ENCODE peak calls at places on chromosomes 13 and 19, in nine cellular contexts. F, X, C, O, I, T, Q, Y and P are unnamed samples.

GRCh38 chr19:52189745-52190678 is at the start of gene PPP2R1A:
- DNase-seq in F (peak), X (peak), C (peak), O (peak), I (peak), T (peak), Q (peak), Y (peak), P (peak)

GRCh38 chr13:27915301-27916207 is 4.2 kb upstream of the PDX1 start:
- DNase-seq in F (no peak), X (peak), C (no peak), O (no peak), I (no peak), T (peak), Q (no peak), Y (no peak), P (no peak)

GRCh38 chr13:60018536-60018935 is 145.2 kb downstream of the DIAPH3 start:
- DNase-seq in F (no peak), X (no peak), C (no peak), O (no peak), I (no peak), T (no peak), Q (no peak), Y (no peak), P (no peak)

GRCh38 chr13:53405616-53406015 is 377.0 kb downstream of the OLFM4 start:
- DNase-seq in F (no peak), X (no peak), C (no peak), O (no peak), I (no peak), T (peak), Q (no peak), Y (peak), P (no peak)

GRCh38 chr13:37752156-37752555 is 117.4 kb downstream of the TRPC4 start:
- DNase-seq in F (no peak), X (no peak), C (no peak), O (no peak), I (no peak), T (no peak), Q (no peak), Y (no peak), P (no peak)

GRCh38 chr19:703651-704446 is 4.9 kb upstream of the PALM start:
- DNase-seq in F (peak), X (peak), C (peak), O (no peak), I (peak), T (peak), Q (peak), Y (peak), P (no peak)

GRCh38 chr19:535017-535835 is 3.7 kb downstream of the CDC34 start:
- DNase-seq in F (no peak), X (peak), C (no peak), O (no peak), I (no peak), T (no peak), Q (no peak), Y (no peak), P (no peak)

GRCh38 chr13:45297456-45298205 is 43.4 kb downstream of the TPT1 start:
- DNase-seq in F (no peak), X (no peak), C (no peak), O (peak), I (no peak), T (no peak), Q (no peak), Y (no peak), P (no peak)

GRCh38 chr13:105116966-105117365 is 1418.5 kb downstream of the EFNB2 start:
- DNase-seq in F (no peak), X (no peak), C (no peak), O (no peak), I (no peak), T (no peak), Q (no peak), Y (no peak), P (no peak)

GRCh38 chr13:51707468-51707867 is 96.5 kb downstream of the DHRS12 start:
- DNase-seq in F (no peak), X (no peak), C (no peak), O (no peak), I (no peak), T (no peak), Q (no peak), Y (no peak), P (no peak)

GRCh38 chr13:79541426-79542049 is 60.6 kb downstream of the NDFIP2 start:
- DNase-seq in F (peak), X (peak), C (peak), O (no peak), I (peak), T (no peak), Q (no peak), Y (peak), P (peak)

GRCh38 chr19:6740589-6741348 is 1.3 kb downstream of the TRIP10 start:
- DNase-seq in F (peak), X (peak), C (peak), O (no peak), I (no peak), T (no peak), Q (peak), Y (peak), P (no peak)

DNA sequence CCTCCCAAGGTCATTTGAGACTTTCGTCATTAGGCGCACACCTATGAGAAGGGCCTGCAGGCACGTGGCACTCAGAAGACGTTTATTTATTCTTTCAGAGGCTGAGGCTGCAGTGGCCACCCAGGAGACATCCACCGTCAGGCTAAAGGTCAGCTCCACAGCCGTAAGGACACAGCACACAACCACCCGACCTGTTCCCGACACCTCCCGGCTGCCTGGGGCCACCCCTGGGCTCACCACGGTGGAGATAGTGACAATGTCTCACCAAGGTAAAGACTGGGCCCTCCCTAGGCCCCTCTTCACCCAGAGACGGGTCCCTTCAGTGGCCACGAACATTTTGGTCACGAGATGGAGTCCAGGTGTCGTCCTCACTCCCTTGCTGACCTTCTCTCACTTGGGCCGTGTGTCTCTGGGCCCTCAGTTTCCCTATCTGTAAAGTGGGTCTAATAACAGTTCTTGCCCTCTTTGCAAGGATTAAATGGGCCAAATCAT is 32.5 kb downstream of the SPC24 start:
- DNase-seq in F (no peak), X (no peak), C (no peak), O (no peak), I (no peak), T (no peak), Q (no peak), Y (no peak), P (no peak)
- H3K4me3 ChIP-seq in F (no peak), X (no peak), C (no peak), O (no peak), I (no peak), T (no peak), Q (no peak), Y (no peak), P (no peak)

GRCh38 chr19:3669134-3669436 is 31.2 kb downstream of the PIP5K1C start:
- DNase-seq in F (no peak), X (no peak), C (no peak), O (no peak), I (no peak), T (no peak), Q (no peak), Y (no peak), P (no peak)
- H3K4me3 ChIP-seq in F (no peak), X (no peak), C (no peak), O (no peak), I (no peak), T (no peak), Q (no peak), Y (no peak), P (no peak)

DNA sequence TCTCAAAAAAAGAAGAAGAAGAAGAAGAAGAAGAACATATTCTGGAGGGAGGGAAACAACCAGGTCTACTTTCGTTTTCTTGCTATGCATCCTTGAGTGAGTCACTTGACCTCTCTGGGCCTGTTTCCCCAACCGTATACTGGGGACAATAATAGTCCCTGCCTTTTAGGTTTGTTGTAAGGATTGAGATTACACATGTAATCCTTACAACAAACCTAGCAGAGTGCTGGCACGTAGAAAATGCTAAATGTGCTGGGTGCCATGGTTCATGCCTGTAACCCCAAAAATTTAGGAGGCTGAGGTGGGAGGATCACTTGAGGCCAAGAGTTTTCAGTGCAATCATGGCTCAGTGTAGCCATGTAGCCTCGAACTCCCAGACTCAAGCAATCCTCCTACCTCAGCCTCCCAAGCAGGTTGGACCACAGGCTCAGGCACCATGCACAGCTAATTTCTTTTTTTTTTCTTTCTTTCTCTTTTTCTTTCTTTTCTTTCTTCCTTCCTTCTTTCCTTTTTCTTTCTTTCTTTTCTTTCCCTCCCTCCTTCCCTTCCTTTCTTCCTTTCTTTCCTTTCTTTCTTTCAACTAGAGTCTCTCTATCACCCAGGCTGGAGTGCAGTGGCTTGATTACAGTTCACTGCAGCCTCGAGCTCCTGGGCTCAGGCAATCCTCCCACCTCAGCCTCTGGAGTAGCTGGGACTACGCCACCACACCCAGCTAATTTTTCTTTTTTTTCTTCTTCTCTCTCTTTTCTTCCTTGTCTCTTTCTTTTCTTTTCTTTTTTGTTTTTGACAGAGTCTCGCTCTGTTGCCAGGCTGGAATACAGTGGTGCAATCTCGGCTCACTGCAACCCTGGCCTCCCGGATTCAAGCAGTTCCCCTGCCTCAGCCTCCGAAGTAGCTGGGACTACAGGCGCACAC is 7.0 kb downstream of the IER2 start:
- DNase-seq in F (no peak), X (peak), C (peak), O (no peak), I (no peak), T (no peak), Q (no peak), Y (no peak), P (no peak)
- H3K4me3 ChIP-seq in F (peak), X (no peak), C (no peak), O (no peak), I (no peak), T (no peak), Q (no peak), Y (no peak), P (no peak)

DNA sequence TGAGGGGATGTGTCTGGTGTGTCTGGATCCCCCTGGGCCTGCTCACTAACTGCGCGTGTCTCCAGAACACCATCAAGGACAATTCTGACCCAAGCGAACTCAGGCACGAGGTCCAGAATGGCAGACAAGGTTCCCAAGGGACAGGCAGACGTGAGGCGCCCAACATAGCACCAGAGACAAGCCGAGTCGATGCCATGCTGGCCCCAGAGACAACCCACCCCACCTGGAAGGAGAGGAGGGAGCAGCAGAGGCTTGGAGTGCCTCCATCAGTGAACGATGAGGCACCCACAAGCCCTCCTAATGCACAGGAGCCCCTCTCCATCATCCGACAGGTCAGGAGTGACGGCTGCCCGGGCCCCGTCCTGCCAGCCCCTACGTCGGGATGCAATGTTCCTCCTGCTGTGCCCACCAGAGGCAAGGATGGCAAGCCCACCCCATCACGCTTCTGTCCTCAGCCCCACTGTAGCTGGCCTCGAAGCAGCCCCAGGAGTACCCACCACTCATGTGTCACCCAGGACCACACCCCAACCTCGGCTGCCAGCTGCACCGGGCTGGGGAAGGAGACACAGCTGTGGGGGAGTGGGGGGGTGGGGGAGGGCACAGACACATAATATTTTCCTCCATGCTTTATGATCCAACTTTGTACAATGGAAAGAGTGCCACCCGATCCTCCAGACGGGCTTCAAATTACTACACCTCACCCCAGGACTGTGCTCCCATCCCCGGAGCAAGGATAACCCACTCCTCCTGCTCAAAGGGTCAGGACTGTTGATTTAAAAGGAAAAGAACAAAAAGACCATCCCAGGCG is 11.8 kb downstream of the AP3D1 start:
- DNase-seq in F (no peak), X (no peak), C (no peak), O (no peak), I (no peak), T (no peak), Q (no peak), Y (no peak), P (no peak)
- H3K4me3 ChIP-seq in F (no peak), X (no peak), C (no peak), O (no peak), I (no peak), T (no peak), Q (no peak), Y (no peak), P (no peak)

GRCh38 chr19:7831452-7831851 is 1.4 kb downstream of the EVI5L start:
- DNase-seq in F (no peak), X (peak), C (no peak), O (no peak), I (no peak), T (peak), Q (no peak), Y (peak), P (no peak)
- H3K4me3 ChIP-seq in F (peak), X (peak), C (no peak), O (peak), I (no peak), T (peak), Q (no peak), Y (no peak), P (no peak)

DNA sequence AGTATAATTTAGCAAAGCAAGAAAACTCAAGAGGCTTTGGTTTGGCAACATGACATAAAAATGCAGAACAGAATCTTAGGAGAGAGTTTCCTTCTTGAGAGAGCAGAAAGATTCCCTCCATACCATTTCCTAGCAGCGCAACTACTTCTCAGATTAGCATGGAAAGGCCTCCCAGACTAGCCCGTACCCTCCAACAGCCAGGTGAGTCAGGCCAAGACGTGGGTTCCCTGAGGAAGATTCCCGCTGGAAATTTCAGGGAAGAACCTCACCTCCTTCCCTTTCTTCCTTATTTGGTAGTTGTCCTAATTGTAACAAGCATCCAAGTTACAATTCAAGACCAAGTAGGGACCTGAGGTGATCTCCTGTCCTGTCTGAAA is 12.3 kb downstream of the COL4A2 start:
- DNase-seq in F (no peak), X (no peak), C (no peak), O (no peak), I (no peak), T (no peak), Q (no peak), Y (no peak), P (no peak)
- H3K4me3 ChIP-seq in F (no peak), X (no peak), C (no peak), O (no peak), I (no peak), T (no peak), Q (no peak), Y (no peak), P (no peak)

DNA sequence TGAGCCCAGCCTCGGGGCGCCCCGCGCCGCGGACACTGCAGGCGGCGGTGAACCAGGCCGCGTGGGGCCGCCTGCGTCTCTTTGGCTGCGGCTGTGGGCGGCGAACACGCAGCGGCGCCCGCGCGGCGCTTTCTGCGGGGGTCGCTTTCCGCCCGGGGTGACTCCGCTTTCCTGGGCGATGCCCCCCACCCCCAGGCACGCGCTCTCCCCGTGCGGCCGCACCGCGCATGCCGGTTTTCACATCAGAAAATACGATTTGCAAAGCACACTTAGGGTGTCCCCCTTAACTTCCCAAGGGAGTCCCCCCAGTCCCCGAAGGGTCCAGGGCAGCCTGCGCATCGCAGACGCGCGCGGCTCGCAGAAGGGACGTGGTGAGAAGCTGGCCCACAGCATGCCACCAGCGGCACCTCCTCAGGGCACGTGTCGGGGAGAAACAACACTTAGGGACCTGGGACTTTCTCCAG is 5.3 kb downstream of the F7 start:
- DNase-seq in F (no peak), X (no peak), C (no peak), O (no peak), I (no peak), T (no peak), Q (no peak), Y (no peak), P (no peak)
- H3K4me3 ChIP-seq in F (no peak), X (no peak), C (no peak), O (peak), I (no peak), T (peak), Q (peak), Y (no peak), P (no peak)

GRCh38 chr19:36638862-36639510 is 27.7 kb downstream of the ZNF461 start:
- DNase-seq in F (no peak), X (no peak), C (peak), O (no peak), I (no peak), T (no peak), Q (no peak), Y (no peak), P (no peak)
- H3K4me3 ChIP-seq in F (no peak), X (no peak), C (no peak), O (no peak), I (no peak), T (no peak), Q (no peak), Y (no peak), P (no peak)

GRCh38 chr19:47895165-47895782 is 9.2 kb upstream of the SULT2A1 start:
- DNase-seq in F (no peak), X (no peak), C (no peak), O (no peak), I (no peak), T (no peak), Q (no peak), Y (no peak), P (no peak)

GRCh38 chr19:47891622-47891922 is 5.5 kb upstream of the SULT2A1 start:
- DNase-seq in F (no peak), X (no peak), C (no peak), O (no peak), I (no peak), T (no peak), Q (no peak), Y (no peak), P (no peak)

GRCh38 chr19:47886010-47886559 is at the start of gene SULT2A1:
- DNase-seq in F (no peak), X (no peak), C (no peak), O (no peak), I (no peak), T (no peak), Q (no peak), Y (no peak), P (no peak)

GRCh38 chr19:47891923-47892666 is 6.0 kb upstream of the SULT2A1 start:
- DNase-seq in F (no peak), X (no peak), C (no peak), O (no peak), I (no peak), T (no peak), Q (no peak), Y (peak), P (no peak)

DNA sequence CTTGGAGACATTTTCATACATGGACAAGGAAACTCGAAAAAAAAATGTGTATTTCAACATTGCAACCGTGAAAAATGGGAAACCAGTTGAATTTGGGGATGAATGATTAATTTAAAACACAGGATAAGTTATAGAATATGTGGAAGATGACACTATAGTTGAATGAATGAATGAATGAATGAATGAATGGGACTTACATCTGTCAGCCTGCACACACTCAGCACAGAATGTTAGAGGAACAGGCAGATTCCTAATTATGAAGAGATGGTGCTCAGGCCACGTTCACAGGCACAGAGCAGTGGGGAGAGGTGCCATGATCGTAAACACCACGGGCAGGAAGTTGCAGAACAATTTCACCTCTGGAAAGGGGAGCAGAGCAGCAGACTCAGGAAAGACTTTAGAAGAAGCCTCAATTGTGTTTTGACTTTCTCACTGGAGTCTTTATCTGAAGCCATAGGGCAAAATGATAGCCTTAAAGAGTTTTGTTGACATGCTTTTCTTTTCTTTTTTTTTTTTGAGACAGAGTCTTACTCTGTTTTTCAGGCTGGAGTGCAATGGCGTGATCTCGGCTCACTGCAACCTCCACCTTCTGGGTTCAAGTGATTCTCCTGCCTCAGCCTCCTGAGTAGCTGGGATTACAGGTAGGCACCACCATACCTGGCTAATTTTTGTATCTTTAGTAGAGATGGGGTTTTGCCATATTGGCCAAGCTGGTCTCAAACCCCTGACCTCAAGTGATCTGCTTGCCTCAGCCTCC is 4.9 kb upstream of the SULT2A1 start:
- DNase-seq in F (no peak), X (no peak), C (no peak), O (no peak), I (no peak), T (no peak), Q (no peak), Y (no peak), P (no peak)
- H3K4me3 ChIP-seq in F (no peak), X (no peak), C (no peak), O (no peak), I (no peak), T (no peak), Q (no peak), Y (no peak), P (no peak)